ENCODE peak calls at places on chromosomes 3 and 15, in eight cellular contexts. G, P, Q, Y, A, T, H and Z are unnamed samples.

GRCh38 chr3:170410428-170411029 is 8.1 kb upstream of the CLDN11 start:
- DNase-seq in Y (no peak), G (no peak), A (no peak), P (no peak), T (no peak), Q (no peak), H (no peak), Z (peak; percentile 41)

GRCh38 chr15:32677238-32677750 is 35.8 kb downstream of the SCG5 start:
- DNase-seq in P (no peak), H (no peak), G (no peak), T (no peak), Y (no peak), A (no peak), Q (no peak), Z (no peak)

GRCh38 chr3:102756706-102757105 is 321.9 kb downstream of the ZPLD1 start:
- DNase-seq in P (no peak), Y (no peak), G (no peak), Q (no peak), T (no peak), A (no peak), H (no peak), Z (no peak)

GRCh38 chr3:42035816-42036482 is 55.2 kb upstream of the TRAK1 start:
- DNase-seq in Q (peak; percentile 64), P (no peak), A (no peak), G (no peak), T (no peak), H (no peak), Y (no peak), Z (no peak)

GRCh38 chr15:92845109-92845508 is 55.0 kb upstream of the CHD2 start:
- DNase-seq in Q (no peak), P (no peak), T (no peak), G (peak; percentile 15), Y (no peak), A (no peak), H (no peak), Z (peak; percentile 36)

GRCh38 chr3:139105154-139105702 is 60.5 kb upstream of the PRR23C start:
- DNase-seq in H (no peak), G (no peak), Y (no peak), A (no peak), T (no peak), Q (no peak), P (no peak), Z (no peak)

GRCh38 chr3:30675006-30675405 is 68.6 kb downstream of the TGFBR2 start:
- DNase-seq in G (no peak), Q (no peak), A (no peak), P (no peak), Y (no peak), H (no peak), T (no peak), Z (no peak)

GRCh38 chr3:46576386-46576785 is 10.3 kb upstream of the LRRC2 start:
- DNase-seq in G (no peak), A (no peak), Y (no peak), T (no peak), P (no peak), Q (no peak), H (no peak), Z (no peak)

GRCh38 chr3:159829056-159829995 is 159.3 kb upstream of the IL12A start:
- DNase-seq in T (no peak), G (no peak), Y (no peak), H (no peak), P (no peak), Q (no peak), A (no peak), Z (peak; percentile 46)

GRCh38 chr15:36590838-36591237 is 11.4 kb downstream of the CDIN1 start:
- DNase-seq in H (peak; percentile 95), Q (no peak), T (no peak), Y (no peak), A (no peak), G (no peak), P (no peak), Z (no peak)

GRCh38 chr15:36595625-36596024 is 16.2 kb downstream of the CDIN1 start:
- DNase-seq in Q (no peak), P (no peak), H (no peak), A (no peak), T (no peak), G (no peak), Y (no peak), Z (no peak)

GRCh38 chr15:36594556-36595090 is 15.2 kb downstream of the CDIN1 start:
- DNase-seq in A (no peak), Y (no peak), Q (no peak), G (no peak), T (no peak), P (no peak), H (no peak), Z (no peak)

GRCh38 chr15:36589971-36590370 is 10.5 kb downstream of the CDIN1 start:
- DNase-seq in Y (no peak), A (no peak), Q (no peak), P (no peak), H (peak; percentile 66), G (no peak), T (no peak), Z (no peak)

GRCh38 chr15:36591534-36592411 is 12.3 kb downstream of the CDIN1 start:
- DNase-seq in G (no peak), Y (no peak), A (peak; percentile 33), H (no peak), Q (no peak), T (no peak), P (no peak), Z (no peak)
- TF ChIP-seq CTCF in G (no peak), Y (no peak), A (no peak), H (peak; percentile 26), Q (no peak), T (no peak), P (no peak), Z (no peak)

GRCh38 chr3:18445421-18446066 is 20.4 kb upstream of the SATB1 start:
- DNase-seq in Y (peak; percentile 14), P (peak; percentile 50), T (no peak), G (no peak), Q (no peak), A (peak; percentile 21), H (no peak), Z (no peak)
- TF ChIP-seq CTCF in Y (no peak), P (no peak), T (no peak), G (no peak), Q (no peak), A (no peak), H (no peak), Z (no peak)

GRCh38 chr3:57696861-57697321 is 4.0 kb upstream of the DENND6A start:
- DNase-seq in P (no peak), A (no peak), Q (no peak), G (no peak), H (no peak), T (no peak), Y (no peak), Z (peak; percentile 10)
- TF ChIP-seq CTCF in P (no peak), A (no peak), Q (no peak), G (no peak), H (no peak), T (no peak), Y (no peak), Z (no peak)

DNA sequence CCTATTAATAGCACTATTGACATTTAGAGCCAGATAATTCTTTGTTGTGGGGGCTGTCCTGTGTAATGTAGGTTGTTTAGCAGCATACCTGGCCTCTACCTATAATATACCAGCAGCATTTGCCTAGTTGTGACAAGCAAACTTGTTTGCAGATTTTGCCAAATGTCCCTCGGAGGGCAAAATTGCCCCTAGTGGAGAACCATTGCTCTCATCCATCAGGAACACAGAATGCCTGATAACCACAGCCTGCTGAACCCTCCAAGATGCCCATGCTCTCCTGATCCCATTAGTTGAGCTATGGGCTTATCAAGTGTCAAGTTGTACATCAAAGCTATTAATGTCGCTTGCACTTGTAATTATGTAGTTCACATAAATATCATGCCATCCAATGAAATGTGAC is 15.0 kb upstream of the KBTBD8 start:
- DNase-seq in A (no peak), G (no peak), H (no peak), T (no peak), P (no peak), Y (no peak), Q (no peak), Z (no peak)
- TF ChIP-seq CTCF in A (no peak), G (no peak), H (peak; percentile 23), T (peak; percentile 28), P (no peak), Y (no peak), Q (no peak), Z (no peak)

GRCh38 chr15:55277116-55277564 is 12.5 kb downstream of the RAB27A start:
- DNase-seq in H (no peak), T (no peak), A (no peak), Q (no peak), G (no peak), Y (peak; percentile 65), P (no peak), Z (no peak)
- TF ChIP-seq CTCF in H (no peak), T (no peak), A (no peak), Q (no peak), G (no peak), Y (no peak), P (no peak), Z (no peak)

GRCh38 chr3:107308716-107309115 is 68.5 kb upstream of the CCDC54 start:
- DNase-seq in P (no peak), T (no peak), A (no peak), H (no peak), Q (no peak), Y (no peak), G (no peak), Z (no peak)

GRCh38 chr3:107309312-107309711 is 67.9 kb upstream of the CCDC54 start:
- DNase-seq in Y (no peak), A (no peak), Q (no peak), G (no peak), P (no peak), H (no peak), T (no peak), Z (no peak)

DNA sequence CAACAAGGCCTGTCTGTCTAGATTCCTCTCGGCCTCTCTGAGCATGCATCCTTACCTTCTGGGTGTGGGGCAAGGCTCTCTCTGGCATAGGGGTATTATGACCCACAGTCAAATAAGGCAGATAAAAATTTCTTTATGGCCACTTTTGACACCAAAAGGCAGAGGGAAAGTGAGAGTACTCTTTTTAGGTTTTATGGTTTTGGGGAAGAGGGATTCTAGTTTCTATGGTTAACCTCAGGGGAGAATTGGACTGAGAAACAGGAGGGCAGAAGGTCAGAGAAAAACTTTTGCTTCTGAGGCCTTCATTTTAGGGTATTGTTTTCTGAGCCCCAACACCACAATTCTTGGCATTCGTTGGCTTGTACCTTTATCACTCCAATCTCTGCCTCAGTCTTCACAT is 70.0 kb upstream of the CCDC54 start:
- DNase-seq in G (no peak), Y (no peak), P (no peak), T (no peak), H (no peak), Q (no peak), A (no peak), Z (no peak)
- TF ChIP-seq CTCF in G (no peak), Y (no peak), P (no peak), T (no peak), H (no peak), Q (no peak), A (no peak), Z (no peak)